ENCODE peak calls at places on chromosomes 11 and 22, in six cellular contexts. S is cardiac muscle cell, K is thoracic aorta, B is stomach, E is psoas muscle, F is heart right ventricle. J is an unnamed sample.

GRCh38 chr11:6615882-6616585 is 3.2 kb downstream of the TPP1 start:
- DNase-seq in S (no peak), K (no peak), B (no peak), E (no peak), F (no peak), J (no peak)

GRCh38 chr22:22210375-22210774 is 34.2 kb upstream of the VPREB1 start:
- DNase-seq in S (peak; percentile 43), K (no peak), B (no peak), E (no peak), F (no peak), J (peak; percentile 41)

GRCh38 chr11:102111787-102112653 is 1.8 kb downstream of the YAP1 start:
- DNase-seq in S (peak; percentile 89), K (peak; percentile 9), B (peak; percentile 72), E (peak; percentile 50), F (no peak), J (no peak)

GRCh38 chr11:33257897-33258630 is 883 bp downstream of the HIPK3 start:
- DNase-seq in S (peak; percentile 96), K (peak; percentile 40), B (peak; percentile 81), E (peak; percentile 94), F (peak; percentile 92), J (peak; percentile 73)

GRCh38 chr22:17732251-17732854 is 41.9 kb downstream of the BID start:
- DNase-seq in S (no peak), K (no peak), B (no peak), E (no peak), F (no peak), J (no peak)

GRCh38 chr11:47390084-47390760 is 11.9 kb upstream of the SPI1 start:
- DNase-seq in S (no peak), K (no peak), B (no peak), E (no peak), F (no peak), J (no peak)

GRCh38 chr22:19840955-19841640 is 13.6 kb downstream of the GNB1L start:
- DNase-seq in S (no peak), K (no peak), B (no peak), E (no peak), F (no peak), J (no peak)

GRCh38 chr11:11349051-11349450 is 4.0 kb downstream of the CSNK2A3 start:
- DNase-seq in S (peak; percentile 70), K (no peak), B (no peak), E (no peak), F (no peak), J (no peak)

GRCh38 chr11:69744435-69744834 is 30.7 kb downstream of the FGF4 start:
- DNase-seq in S (peak; percentile 92), K (no peak), B (no peak), E (no peak), F (no peak), J (no peak)

GRCh38 chr11:93849751-93850584 is 450 bp downstream of the VSTM5 start:
- DNase-seq in S (peak; percentile 52), K (no peak), B (peak; percentile 71), E (peak; percentile 51), F (peak; percentile 37), J (no peak)

GRCh38 chr22:41619979-41620645 is 731 bp downstream of the DESI1 start:
- DNase-seq in S (no peak), K (no peak), B (peak; percentile 51), E (peak; percentile 67), F (peak; percentile 32), J (peak; percentile 59)

GRCh38 chr22:17121235-17122195 is at the start of gene TMEM121B:
- DNase-seq in S (peak; percentile 64), K (no peak), B (peak; percentile 50), E (peak; percentile 86), F (peak; percentile 79), J (no peak)

GRCh38 chr11:111819161-111820058 is 52.0 kb downstream of the ALG9 start:
- DNase-seq in S (peak; percentile 16), K (no peak), B (peak; percentile 65), E (peak; percentile 68), F (no peak), J (no peak)

GRCh38 chr11:27995082-27995481 is 112.9 kb downstream of the KIF18A start:
- DNase-seq in S (peak; percentile 53), K (no peak), B (no peak), E (no peak), F (no peak), J (no peak)

GRCh38 chr11:2591805-2592204 is 108.0 kb downstream of the KCNQ1OT1 start:
- DNase-seq in S (no peak), K (no peak), B (no peak), E (peak; percentile 45), F (peak; percentile 2), J (no peak)

GRCh38 chr22:41524809-41525449 is 19.3 kb downstream of the POLR3H start:
- DNase-seq in S (no peak), K (no peak), B (peak; percentile 31), E (no peak), F (no peak), J (no peak)

GRCh38 chr11:47552086-47552580 is 799 bp downstream of the CELF1 start:
- DNase-seq in S (peak; percentile 66), K (no peak), B (no peak), E (no peak), F (no peak), J (peak; percentile 35)

GRCh38 chr22:25235547-25236290 is 16.3 kb downstream of the CRYBB2 start:
- DNase-seq in S (peak; percentile 84), K (no peak), B (peak; percentile 85), E (peak; percentile 77), F (peak; percentile 80), J (peak; percentile 87)

GRCh38 chr11:20488352-20488751 is 100.8 kb downstream of the PRMT3 start:
- DNase-seq in S (no peak), K (no peak), B (no peak), E (no peak), F (no peak), J (no peak)

GRCh38 chr22:37739000-37739399 is 42.2 kb downstream of the TRIOBP start:
- DNase-seq in S (peak; percentile 92), K (no peak), B (no peak), E (peak; percentile 91), F (peak; percentile 80), J (no peak)

GRCh38 chr11:12201016-12201985 is 90.9 kb downstream of the MICAL2 start:
- DNase-seq in S (peak; percentile 98), K (peak; percentile 71), B (no peak), E (no peak), F (peak; percentile 66), J (no peak)

GRCh38 chr11:5550440-5551095 is 2.2 kb upstream of the OR52H1 start:
- DNase-seq in S (peak; percentile 6), K (no peak), B (no peak), E (no peak), F (no peak), J (no peak)

GRCh38 chr11:105312266-105312665 is 172.7 kb upstream of the CARD18 start:
- DNase-seq in S (no peak), K (no peak), B (no peak), E (no peak), F (no peak), J (no peak)

GRCh38 chr11:12482839-12483238 is 105.5 kb downstream of the PARVA start:
- DNase-seq in S (no peak), K (no peak), B (no peak), E (no peak), F (peak; percentile 26), J (no peak)

DNA sequence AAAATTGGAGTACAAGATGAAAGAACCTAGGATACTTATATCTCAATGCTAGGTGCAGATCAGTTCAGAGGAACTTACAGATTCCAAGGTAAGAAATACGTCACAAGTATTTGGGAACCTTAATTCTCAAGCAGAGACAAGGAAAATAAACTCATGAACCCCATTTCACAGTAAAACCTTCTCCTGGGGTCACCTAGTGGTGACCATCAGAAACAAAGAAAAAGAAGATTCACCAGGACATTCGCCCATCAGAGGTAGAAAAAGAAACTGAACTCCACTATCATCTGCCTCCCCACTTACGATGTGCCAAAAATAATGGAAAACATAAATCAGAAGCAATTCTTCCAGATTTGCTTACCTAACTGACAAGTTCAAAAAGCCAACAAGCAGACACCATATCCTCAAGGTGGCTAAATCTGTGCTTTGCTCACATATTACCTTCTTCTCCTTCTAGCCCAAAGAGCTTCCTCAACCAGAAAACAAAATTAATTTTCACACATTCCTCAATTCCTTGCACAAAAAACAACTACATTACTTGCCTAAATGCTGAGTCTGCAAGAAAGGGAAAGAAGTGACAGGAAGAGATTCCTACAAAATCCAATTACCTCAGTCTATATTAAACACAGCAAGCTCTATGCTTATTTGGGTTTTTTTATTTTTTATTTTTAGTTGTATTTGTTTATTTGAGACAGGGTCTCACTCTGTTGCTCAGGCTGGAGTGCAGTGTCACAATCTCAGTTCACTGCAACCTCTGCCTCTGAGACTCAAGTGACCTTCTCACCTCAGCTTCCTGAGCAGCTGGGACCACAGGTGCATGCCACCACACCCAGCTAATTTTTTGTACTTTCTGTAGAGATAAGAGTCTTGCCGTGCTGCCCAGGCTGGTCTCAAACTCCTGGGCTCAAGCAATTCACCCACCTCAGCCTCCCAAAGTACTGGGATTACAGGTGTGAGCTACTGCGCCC is 4.7 kb downstream of the DENND5A start:
- DNase-seq in S (no peak), K (no peak), B (peak; percentile 17), E (no peak), F (no peak), J (peak; percentile 77)
- H3K4me3 ChIP-seq in S (no peak overlapping the region), K (no peak overlapping the region), B (no peak overlapping the region), E (no peak overlapping the region), F (no peak overlapping the region), J (no peak overlapping the region)

DNA sequence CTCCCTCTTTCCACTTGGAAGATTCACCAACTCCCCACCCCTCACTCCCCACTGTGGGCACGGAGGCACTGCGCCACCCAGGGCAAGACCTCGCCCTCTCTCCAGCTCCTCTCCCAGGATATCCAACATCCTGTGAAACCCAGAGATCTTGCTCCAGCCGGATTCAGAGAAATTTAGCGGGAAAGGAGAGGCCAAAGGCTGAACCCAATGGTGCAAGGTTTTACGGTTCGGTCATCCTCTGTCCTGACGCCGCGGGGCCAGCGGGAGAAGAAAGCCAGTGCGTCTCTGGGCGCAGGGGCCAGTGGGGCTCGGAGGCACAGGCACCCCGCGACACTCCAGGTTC is 394 bp upstream of the CD44 start:
- DNase-seq in S (no peak), K (no peak), B (no peak), E (no peak), F (no peak), J (no peak)
- H3K4me3 ChIP-seq in S (peak overlapping the region; percentile 54), K (peak overlapping the region; percentile 95), B (peak overlapping the region; percentile 79), E (peak overlapping the region; percentile 71), F (peak overlapping the region; percentile 57), J (peak overlapping the region; percentile 88)

DNA sequence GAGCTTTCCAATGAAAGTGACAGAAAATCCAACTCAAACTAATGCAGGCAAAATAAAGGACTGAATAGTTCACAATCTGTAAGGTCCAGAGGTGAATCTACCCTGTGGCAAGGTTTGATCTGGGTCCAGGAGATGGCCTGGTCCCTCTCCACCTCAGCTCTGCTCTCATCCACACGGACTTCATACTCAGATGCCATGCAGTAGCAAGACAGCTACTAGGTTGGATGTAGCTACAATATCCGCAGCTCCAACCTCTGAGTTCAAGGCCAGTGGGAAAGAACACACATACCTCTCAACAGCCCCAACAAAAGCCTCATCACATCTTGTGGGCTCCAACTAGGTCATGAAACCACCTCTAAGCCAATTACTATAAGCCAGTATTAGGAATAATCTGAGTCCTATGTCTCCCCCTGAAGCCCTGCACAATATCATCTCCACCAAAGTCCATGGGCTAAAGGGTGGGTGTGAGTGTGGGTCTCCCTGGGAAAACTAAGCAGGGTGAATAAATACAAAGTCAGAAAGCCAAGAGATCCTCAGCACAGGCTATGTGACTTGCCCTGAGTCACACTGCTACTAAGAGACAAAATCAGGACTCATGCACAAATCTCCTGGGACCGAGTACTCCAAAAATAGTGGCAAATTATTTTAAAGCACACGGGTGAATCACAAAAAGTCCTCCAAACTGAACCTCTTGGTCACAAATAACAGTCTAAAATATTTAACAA is 78.8 kb downstream of the LARGE1 start:
- DNase-seq in S (no peak), K (no peak), B (no peak), E (no peak), F (no peak), J (no peak)
- H3K4me3 ChIP-seq in S (no peak overlapping the region), K (peak overlapping the region; percentile 52), B (no peak overlapping the region), E (no peak overlapping the region), F (no peak overlapping the region), J (peak overlapping the region; percentile 63)

GRCh38 chr11:8811571-8811970 is 99.4 kb upstream of the AKIP1 start:
- DNase-seq in S (peak; percentile 35), K (no peak), B (no peak), E (no peak), F (no peak), J (no peak)
- H3K4me3 ChIP-seq in S (no peak overlapping the region), K (peak overlapping the region; percentile 74), B (no peak overlapping the region), E (peak overlapping the region; percentile 73), F (no peak overlapping the region), J (no peak overlapping the region)